ENCODE peak calls at places on chromosomes 7 and 10, in six cellular contexts. One of them, this sample, is unnamed.

GRCh38 chr7:3592438-3593134 is 291.5 kb downstream of the SDK1 start:
- ATAC-seq in HCT116: no peak
- ATAC-seq in HepG2: no peak
- ATAC-seq in K562: no peak
- ATAC-seq in upper lobe of left lung: no peak
- ATAC-seq in GM12878: no peak
- ATAC-seq in this sample: no peak

GRCh38 chr7:152884321-152884720 is 124.8 kb downstream of the ACTR3B start:
- ATAC-seq in HCT116: no peak
- ATAC-seq in HepG2: no peak
- ATAC-seq in K562: no peak
- ATAC-seq in upper lobe of left lung: no peak
- ATAC-seq in GM12878: no peak
- ATAC-seq in this sample: no peak

GRCh38 chr10:122468220-122468922 is 7.0 kb downstream of the HTRA1 start:
- ATAC-seq in HCT116: no peak
- ATAC-seq in HepG2: no peak
- ATAC-seq in K562: no peak
- ATAC-seq in upper lobe of left lung: no peak
- ATAC-seq in GM12878: no peak
- ATAC-seq in this sample: no peak

GRCh38 chr7:131940621-131941020 is 384.2 kb upstream of the PODXL start:
- ATAC-seq in HCT116: no peak
- ATAC-seq in HepG2: no peak
- ATAC-seq in K562: no peak
- ATAC-seq in upper lobe of left lung: no peak
- ATAC-seq in GM12878: no peak
- ATAC-seq in this sample: no peak

GRCh38 chr7:137441451-137441850 is 97.9 kb upstream of the PTN start:
- ATAC-seq in HCT116: no peak
- ATAC-seq in HepG2: no peak
- ATAC-seq in K562: no peak
- ATAC-seq in upper lobe of left lung: no peak
- ATAC-seq in GM12878: no peak
- ATAC-seq in this sample: peak

GRCh38 chr10:50992356-50992866 is 81.9 kb upstream of the PRKG1 start:
- ATAC-seq in HCT116: no peak
- ATAC-seq in HepG2: peak
- ATAC-seq in K562: no peak
- ATAC-seq in upper lobe of left lung: peak
- ATAC-seq in GM12878: no peak
- ATAC-seq in this sample: no peak

GRCh38 chr10:14474656-14475055 is 143.9 kb upstream of the FRMD4A start:
- ATAC-seq in HCT116: no peak
- ATAC-seq in HepG2: no peak
- ATAC-seq in K562: no peak
- ATAC-seq in upper lobe of left lung: no peak
- ATAC-seq in GM12878: no peak
- ATAC-seq in this sample: no peak

GRCh38 chr7:129005186-129005585 is 49.7 kb downstream of the TNPO3 start:
- ATAC-seq in HCT116: no peak
- ATAC-seq in HepG2: no peak
- ATAC-seq in K562: no peak
- ATAC-seq in upper lobe of left lung: no peak
- ATAC-seq in GM12878: no peak
- ATAC-seq in this sample: no peak

GRCh38 chr10:21694646-21695045 is 160.6 kb downstream of the MLLT10 start:
- ATAC-seq in HCT116: no peak
- ATAC-seq in HepG2: no peak
- ATAC-seq in K562: no peak
- ATAC-seq in upper lobe of left lung: no peak
- ATAC-seq in GM12878: no peak
- ATAC-seq in this sample: no peak

GRCh38 chr7:108002726-108003590 is at the start of gene LAMB1:
- ATAC-seq in HCT116: peak
- ATAC-seq in HepG2: peak
- ATAC-seq in K562: peak
- ATAC-seq in upper lobe of left lung: peak
- ATAC-seq in GM12878: no peak
- ATAC-seq in this sample: peak

GRCh38 chr10:34707656-34708055 is 107.4 kb downstream of the PARD3 start:
- ATAC-seq in HCT116: no peak
- ATAC-seq in HepG2: no peak
- ATAC-seq in K562: peak
- ATAC-seq in upper lobe of left lung: no peak
- ATAC-seq in GM12878: peak
- ATAC-seq in this sample: no peak

GRCh38 chr7:151689196-151689971 is 169.7 kb upstream of the RHEB start:
- ATAC-seq in HCT116: no peak
- ATAC-seq in HepG2: no peak
- ATAC-seq in K562: no peak
- ATAC-seq in upper lobe of left lung: peak
- ATAC-seq in GM12878: no peak
- ATAC-seq in this sample: no peak

GRCh38 chr7:105256621-105257283 is 132.0 kb downstream of the SRPK2 start:
- ATAC-seq in HCT116: no peak
- ATAC-seq in HepG2: no peak
- ATAC-seq in K562: peak
- ATAC-seq in upper lobe of left lung: peak
- ATAC-seq in GM12878: peak
- ATAC-seq in this sample: no peak

GRCh38 chr7:88001744-88002530 is 67.9 kb downstream of the ADAM22 start:
- ATAC-seq in HCT116: no peak
- ATAC-seq in HepG2: no peak
- ATAC-seq in K562: no peak
- ATAC-seq in upper lobe of left lung: no peak
- ATAC-seq in GM12878: peak
- ATAC-seq in this sample: no peak

GRCh38 chr10:13648425-13648824 is 61.7 kb downstream of the PRPF18 start:
- ATAC-seq in HCT116: no peak
- ATAC-seq in HepG2: no peak
- ATAC-seq in K562: no peak
- ATAC-seq in upper lobe of left lung: no peak
- ATAC-seq in GM12878: no peak
- ATAC-seq in this sample: no peak

GRCh38 chr10:3109633-3110032 is 42.3 kb downstream of the PFKP start:
- ATAC-seq in HCT116: no peak
- ATAC-seq in HepG2: no peak
- ATAC-seq in K562: no peak
- ATAC-seq in upper lobe of left lung: no peak
- ATAC-seq in GM12878: no peak
- ATAC-seq in this sample: no peak

GRCh38 chr10:33859319-33860022 is 525.0 kb upstream of the NRP1 start:
- ATAC-seq in HCT116: no peak
- ATAC-seq in HepG2: no peak
- ATAC-seq in K562: no peak
- ATAC-seq in upper lobe of left lung: peak
- ATAC-seq in GM12878: no peak
- ATAC-seq in this sample: no peak

GRCh38 chr7:71210220-71210619 is 78.3 kb downstream of the GALNT17 start:
- ATAC-seq in HCT116: no peak
- ATAC-seq in HepG2: no peak
- ATAC-seq in K562: no peak
- ATAC-seq in upper lobe of left lung: no peak
- ATAC-seq in GM12878: no peak
- ATAC-seq in this sample: no peak

GRCh38 chr10:45560262-45560661 is 112.3 kb downstream of the ZFAND4 start:
- ATAC-seq in HCT116: no peak
- ATAC-seq in HepG2: no peak
- ATAC-seq in K562: no peak
- ATAC-seq in upper lobe of left lung: no peak
- ATAC-seq in GM12878: no peak
- ATAC-seq in this sample: no peak

GRCh38 chr7:117179701-117180100 is 143.2 kb downstream of the WNT2 start:
- ATAC-seq in HCT116: no peak
- ATAC-seq in HepG2: no peak
- ATAC-seq in K562: peak
- ATAC-seq in upper lobe of left lung: no peak
- ATAC-seq in GM12878: no peak
- ATAC-seq in this sample: no peak

GRCh38 chr7:158236400-158236799 is 351.2 kb downstream of the PTPRN2 start:
- ATAC-seq in HCT116: no peak
- ATAC-seq in HepG2: no peak
- ATAC-seq in K562: no peak
- ATAC-seq in upper lobe of left lung: peak
- ATAC-seq in GM12878: no peak
- ATAC-seq in this sample: no peak

GRCh38 chr10:96978621-96979154 is 146.6 kb downstream of the LCOR start:
- ATAC-seq in HCT116: no peak
- ATAC-seq in HepG2: no peak
- ATAC-seq in K562: no peak
- ATAC-seq in upper lobe of left lung: no peak
- ATAC-seq in GM12878: peak
- ATAC-seq in this sample: no peak

GRCh38 chr10:119243967-119244366 is 36.6 kb downstream of the GRK5 start:
- ATAC-seq in HCT116: no peak
- ATAC-seq in HepG2: no peak
- ATAC-seq in K562: no peak
- ATAC-seq in upper lobe of left lung: no peak
- ATAC-seq in GM12878: no peak
- ATAC-seq in this sample: no peak

GRCh38 chr10:29849434-29849833 is 210.0 kb downstream of the JCAD start:
- ATAC-seq in HCT116: no peak
- ATAC-seq in HepG2: no peak
- ATAC-seq in K562: no peak
- ATAC-seq in upper lobe of left lung: peak
- ATAC-seq in GM12878: no peak
- ATAC-seq in this sample: peak

DNA sequence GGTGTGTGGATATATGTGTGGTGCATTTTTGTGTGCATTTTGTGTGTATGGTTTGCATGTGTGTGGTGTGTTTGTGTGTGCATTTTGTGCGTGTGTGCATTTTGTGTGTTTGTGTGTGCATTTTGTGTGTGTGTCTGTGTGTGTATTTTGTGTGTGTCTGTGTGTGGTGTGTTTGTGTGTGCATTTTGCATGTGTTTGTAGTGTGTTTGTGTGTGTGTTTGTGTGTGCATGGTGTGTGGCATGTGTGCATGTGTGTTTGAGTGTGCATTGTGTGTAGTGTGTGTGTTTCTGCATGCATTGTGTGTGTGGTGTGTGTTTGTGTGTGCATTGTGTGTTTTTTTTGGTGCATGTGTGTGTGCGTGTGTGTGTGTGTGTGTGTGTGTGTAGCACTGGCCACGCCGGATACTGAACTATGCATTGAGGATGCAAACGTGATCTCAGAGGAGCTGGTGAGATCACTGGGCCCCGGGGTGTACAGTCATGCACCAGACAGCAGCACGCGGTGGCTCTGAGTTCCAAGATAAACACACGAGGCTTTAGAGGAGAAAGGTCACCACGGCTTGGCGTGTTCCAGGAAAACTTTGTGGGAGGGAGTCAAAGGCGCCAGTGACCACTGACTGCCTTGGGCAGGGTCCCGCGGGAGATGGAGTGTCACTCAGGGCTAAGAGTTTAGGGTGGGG is 106.6 kb upstream of the SHH start:
- ATAC-seq in HCT116: peak
- ATAC-seq in HepG2: peak
- ATAC-seq in K562: peak
- ATAC-seq in upper lobe of left lung: peak
- ATAC-seq in GM12878: no peak
- ATAC-seq in this sample: no peak
- TF ChIP-seq POLR2AphosphoS5 in HCT116: peak
- TF ChIP-seq POLR2AphosphoS5 in HepG2: no peak
- TF ChIP-seq POLR2AphosphoS5 in K562: no peak
- TF ChIP-seq POLR2AphosphoS5 in upper lobe of left lung: peak
- TF ChIP-seq POLR2AphosphoS5 in GM12878: no peak
- TF ChIP-seq POLR2AphosphoS5 in this sample: no peak

GRCh38 chr7:47544416-47544815 is 37.5 kb downstream of the TNS3 start:
- ATAC-seq in HCT116: no peak
- ATAC-seq in HepG2: no peak
- ATAC-seq in K562: no peak
- ATAC-seq in upper lobe of left lung: no peak
- ATAC-seq in GM12878: no peak
- ATAC-seq in this sample: no peak

GRCh38 chr7:47549397-47549796 is 32.5 kb downstream of the TNS3 start:
- ATAC-seq in HCT116: no peak
- ATAC-seq in HepG2: no peak
- ATAC-seq in K562: no peak
- ATAC-seq in upper lobe of left lung: no peak
- ATAC-seq in GM12878: no peak
- ATAC-seq in this sample: no peak

GRCh38 chr7:47546171-47546570 is 35.7 kb downstream of the TNS3 start:
- ATAC-seq in HCT116: no peak
- ATAC-seq in HepG2: no peak
- ATAC-seq in K562: no peak
- ATAC-seq in upper lobe of left lung: no peak
- ATAC-seq in GM12878: no peak
- ATAC-seq in this sample: no peak

GRCh38 chr7:47548546-47548945 is 33.4 kb downstream of the TNS3 start:
- ATAC-seq in HCT116: no peak
- ATAC-seq in HepG2: no peak
- ATAC-seq in K562: no peak
- ATAC-seq in upper lobe of left lung: no peak
- ATAC-seq in GM12878: no peak
- ATAC-seq in this sample: no peak

GRCh38 chr7:47546728-47547494 is 35.0 kb downstream of the TNS3 start:
- ATAC-seq in HCT116: no peak
- ATAC-seq in HepG2: no peak
- ATAC-seq in K562: no peak
- ATAC-seq in upper lobe of left lung: no peak
- ATAC-seq in GM12878: no peak
- ATAC-seq in this sample: no peak
- TF ChIP-seq POLR2A in HCT116: no peak
- TF ChIP-seq POLR2A in HepG2: no peak
- TF ChIP-seq POLR2A in K562: no peak
- TF ChIP-seq POLR2A in upper lobe of left lung: no peak
- TF ChIP-seq POLR2A in GM12878: no peak
- TF ChIP-seq POLR2A in this sample: no peak

GRCh38 chr10:125158528-125159485 is 1.6 kb downstream of the CTBP2 start:
- ATAC-seq in HCT116: peak
- ATAC-seq in HepG2: peak
- ATAC-seq in K562: peak
- ATAC-seq in upper lobe of left lung: no peak
- ATAC-seq in GM12878: no peak
- ATAC-seq in this sample: peak
- TF ChIP-seq POLR2AphosphoS5 in HCT116: peak
- TF ChIP-seq POLR2AphosphoS5 in HepG2: no peak
- TF ChIP-seq POLR2AphosphoS5 in K562: no peak
- TF ChIP-seq POLR2AphosphoS5 in upper lobe of left lung: peak
- TF ChIP-seq POLR2AphosphoS5 in GM12878: no peak
- TF ChIP-seq POLR2AphosphoS5 in this sample: peak

GRCh38 chr7:83159731-83160130 is 3.0 kb downstream of the PCLO start:
- ATAC-seq in HCT116: no peak
- ATAC-seq in HepG2: no peak
- ATAC-seq in K562: no peak
- ATAC-seq in upper lobe of left lung: no peak
- ATAC-seq in GM12878: no peak
- ATAC-seq in this sample: no peak

GRCh38 chr7:83161851-83162401 is 758 bp downstream of the PCLO start:
- ATAC-seq in HCT116: peak
- ATAC-seq in HepG2: no peak
- ATAC-seq in K562: no peak
- ATAC-seq in upper lobe of left lung: no peak
- ATAC-seq in GM12878: peak
- ATAC-seq in this sample: peak

GRCh38 chr7:83166781-83167180 is 4.1 kb upstream of the PCLO start:
- ATAC-seq in HCT116: no peak
- ATAC-seq in HepG2: no peak
- ATAC-seq in K562: no peak
- ATAC-seq in upper lobe of left lung: no peak
- ATAC-seq in GM12878: no peak
- ATAC-seq in this sample: no peak

GRCh38 chr7:83161186-83161585 is 1.5 kb downstream of the PCLO start:
- ATAC-seq in HCT116: no peak
- ATAC-seq in HepG2: no peak
- ATAC-seq in K562: no peak
- ATAC-seq in upper lobe of left lung: no peak
- ATAC-seq in GM12878: no peak
- ATAC-seq in this sample: no peak

GRCh38 chr7:83162402-83163256 is at the start of gene PCLO:
- ATAC-seq in HCT116: peak
- ATAC-seq in HepG2: peak
- ATAC-seq in K562: peak
- ATAC-seq in upper lobe of left lung: peak
- ATAC-seq in GM12878: peak
- ATAC-seq in this sample: peak
- TF ChIP-seq POLR2A in HCT116: peak
- TF ChIP-seq POLR2A in HepG2: no peak
- TF ChIP-seq POLR2A in K562: no peak
- TF ChIP-seq POLR2A in upper lobe of left lung: no peak
- TF ChIP-seq POLR2A in GM12878: peak
- TF ChIP-seq POLR2A in this sample: no peak